ENCODE peak calls at places on chromosome 6, in five cellular contexts. M, J, G, O and Y are unnamed samples.

GRCh38 chr6:144305985-144306384 is 20.9 kb downstream of the UTRN start:
- DNase-seq in M (no peak), J (peak; percentile 11), G (no peak), O (peak; percentile 82), Y (no peak)

GRCh38 chr6:39824030-39824926 is 32.1 kb downstream of the DAAM2 start:
- DNase-seq in M (no peak), J (no peak), G (no peak), O (no peak), Y (peak; percentile 86)

GRCh38 chr6:122696079-122696478 is 83.4 kb upstream of the FABP7 start:
- DNase-seq in M (no peak), J (no peak), G (no peak), O (peak; percentile 81), Y (no peak)

GRCh38 chr6:136037246-136037884 is 185.9 kb downstream of the PDE7B start:
- DNase-seq in M (no peak), J (no peak), G (no peak), O (peak; percentile 50), Y (no peak)

GRCh38 chr6:14144678-14145113 is 27.1 kb downstream of the CD83 start:
- DNase-seq in M (peak; percentile 62), J (peak; percentile 75), G (peak; percentile 67), O (peak; percentile 62), Y (peak; percentile 35)

GRCh38 chr6:136086686-136087085 is 163.4 kb downstream of the MTFR2 start:
- DNase-seq in M (no peak), J (no peak), G (no peak), O (no peak), Y (no peak)

GRCh38 chr6:44442833-44443444 is 55.4 kb downstream of the CDC5L start:
- DNase-seq in M (no peak), J (no peak), G (no peak), O (no peak), Y (no peak)

GRCh38 chr6:41072836-41073202 is at the start of gene NFYA:
- DNase-seq in M (no peak), J (peak; percentile 100), G (no peak), O (no peak), Y (no peak)

GRCh38 chr6:170122676-170123075 is 168.2 kb downstream of the DLL1 start:
- DNase-seq in M (no peak), J (no peak), G (no peak), O (peak; percentile 31), Y (no peak)

GRCh38 chr6:127459231-127459641 is at the start of gene KIAA0408:
- DNase-seq in M (peak; percentile 16), J (no peak), G (peak; percentile 64), O (peak; percentile 90), Y (peak; percentile 88)

GRCh38 chr6:159125977-159126376 is 43.2 kb upstream of the FNDC1 start:
- DNase-seq in M (no peak), J (no peak), G (no peak), O (no peak), Y (peak; percentile 88)

GRCh38 chr6:151164383-151164782 is 75.4 kb upstream of the AKAP12 start:
- DNase-seq in M (no peak), J (no peak), G (no peak), O (no peak), Y (no peak)

GRCh38 chr6:35080016-35080680 is 61.0 kb downstream of the TCP11 start:
- DNase-seq in M (no peak), J (no peak), G (peak; percentile 1), O (no peak), Y (no peak)

GRCh38 chr6:73652637-73653570 is 888 bp downstream of the SLC17A5 start:
- DNase-seq in M (peak; percentile 39), J (peak; percentile 62), G (peak; percentile 67), O (no peak), Y (peak; percentile 62)

GRCh38 chr6:80742481-80742880 is 636.0 kb downstream of the BCKDHB start:
- DNase-seq in M (peak; percentile 17), J (no peak), G (no peak), O (peak; percentile 36), Y (no peak)

GRCh38 chr6:169326067-169326799 is 72.6 kb upstream of the THBS2 start:
- DNase-seq in M (peak; percentile 37), J (no peak), G (no peak), O (peak; percentile 58), Y (no peak)

GRCh38 chr6:36123270-36124139 is 6.8 kb upstream of the MAPK13 start:
- DNase-seq in M (peak; percentile 75), J (peak; percentile 91), G (peak; percentile 86), O (peak; percentile 68), Y (peak; percentile 61)

GRCh38 chr6:15303162-15303919 is 57.5 kb downstream of the JARID2 start:
- DNase-seq in M (no peak), J (no peak), G (no peak), O (no peak), Y (no peak)

GRCh38 chr6:158152659-158153058 is 15.4 kb downstream of the SERAC1 start:
- DNase-seq in M (no peak), J (no peak), G (no peak), O (no peak), Y (no peak)

GRCh38 chr6:166097914-166098522 is 69.6 kb downstream of the TBXT start:
- DNase-seq in M (peak; percentile 81), J (peak; percentile 69), G (peak; percentile 82), O (peak; percentile 80), Y (peak; percentile 27)

GRCh38 chr6:29651413-29652197 is 5.3 kb upstream of the MOG start:
- DNase-seq in M (no peak), J (no peak), G (no peak), O (peak; percentile 38), Y (no peak)

GRCh38 chr6:138410048-138410735 is 6.2 kb downstream of the HEBP2 start:
- DNase-seq in M (no peak), J (no peak), G (no peak), O (peak; percentile 87), Y (no peak)

GRCh38 chr6:11650297-11650696 is 112.7 kb downstream of the TMEM170B start:
- DNase-seq in M (no peak), J (no peak), G (no peak), O (peak; percentile 63), Y (no peak)

GRCh38 chr6:97626586-97627441 is 343.8 kb upstream of the MMS22L start:
- DNase-seq in M (peak; percentile 8), J (no peak), G (no peak), O (peak; percentile 23), Y (no peak)

GRCh38 chr6:7439243-7439642 is 49.6 kb downstream of the RIOK1 start:
- DNase-seq in M (no peak), J (no peak), G (no peak), O (no peak), Y (no peak)

GRCh38 chr6:3584611-3585010 is 127.8 kb upstream of the SLC22A23 start:
- DNase-seq in M (no peak), J (no peak), G (no peak), O (peak; percentile 46), Y (no peak)

GRCh38 chr6:32666420-32667300 is at the start of gene HLA-DQB1:
- DNase-seq in M (peak; percentile 46), J (peak; percentile 10), G (peak; percentile 26), O (peak; percentile 11), Y (no peak)

GRCh38 chr6:22468566-22468965 is 100.8 kb upstream of the HDGFL1 start:
- DNase-seq in M (no peak), J (no peak), G (no peak), O (peak; percentile 43), Y (no peak)

GRCh38 chr6:160355001-160355400 is 6.8 kb downstream of the SLC22A3 start:
- DNase-seq in M (no peak), J (no peak), G (no peak), O (peak; percentile 79), Y (no peak)

GRCh38 chr6:34517461-34517868 is 38.7 kb downstream of the SPDEF start:
- DNase-seq in M (no peak), J (no peak), G (no peak), O (no peak), Y (no peak)

GRCh38 chr6:129390900-129391299 is 319.1 kb downstream of the ARHGAP18 start:
- DNase-seq in M (no peak), J (no peak), G (no peak), O (peak; percentile 23), Y (no peak)

GRCh38 chr6:134217516-134218140 is 100.3 kb downstream of the SGK1 start:
- DNase-seq in M (no peak), J (no peak), G (no peak), O (no peak), Y (no peak)

GRCh38 chr6:40585661-40586269 is 1.4 kb downstream of the LRFN2 start:
- DNase-seq in M (no peak), J (no peak), G (no peak), O (no peak), Y (no peak)

GRCh38 chr6:46998436-46999017 is 43.6 kb downstream of the ADGRF1 start:
- DNase-seq in M (no peak), J (no peak), G (no peak), O (peak; percentile 9), Y (no peak)

GRCh38 chr6:135901776-135902524 is 50.4 kb downstream of the PDE7B start:
- DNase-seq in M (no peak), J (no peak), G (peak; percentile 13), O (peak; percentile 95), Y (peak; percentile 19)

GRCh38 chr6:162644153-162644552 is 83.4 kb downstream of the PRKN start:
- DNase-seq in M (no peak), J (no peak), G (no peak), O (no peak), Y (no peak)

GRCh38 chr6:127749095-127749494 is 151.8 kb downstream of the THEMIS start:
- DNase-seq in M (no peak), J (no peak), G (no peak), O (peak; percentile 90), Y (no peak)

GRCh38 chr6:44446626-44447297 is 59.3 kb downstream of the CDC5L start:
- DNase-seq in M (no peak), J (no peak), G (no peak), O (peak; percentile 93), Y (no peak)

GRCh38 chr6:141989706-141989959 is 143.1 kb upstream of the GJE1 start:
- DNase-seq in M (no peak), J (no peak), G (no peak), O (no peak), Y (no peak)